ENCODE peak calls at places on chromosome 15, in seven cellular contexts. B is prostate gland, E is K562, C is stomach, M is transverse colon, K is GM23338, Y is HepG2. D is an unnamed sample.

GRCh38 chr15:77634266-77634962 is 1.7 kb upstream of the LINGO1 start:
- DNase-seq in B (peak; percentile 48), E (peak; percentile 80), C (peak; percentile 74), M (peak; percentile 83), K (peak; percentile 94), Y (peak; percentile 46), D (peak; percentile 20)

GRCh38 chr15:34699968-34700640 is 54.7 kb downstream of the GJD2 start:
- DNase-seq in B (no peak), E (no peak), C (no peak), M (no peak), K (no peak), Y (no peak), D (no peak)

GRCh38 chr15:60580650-60581415 is 101.9 kb upstream of the ICE2 start:
- DNase-seq in B (no peak), E (no peak), C (no peak), M (no peak), K (peak; percentile 29), Y (peak; percentile 72), D (no peak)

GRCh38 chr15:67361100-67361499 is 106.5 kb downstream of the IQCH start:
- DNase-seq in B (no peak), E (no peak), C (no peak), M (no peak), K (no peak), Y (no peak), D (no peak)

GRCh38 chr15:80584561-80584964 is 110.5 kb upstream of the ABHD17C start:
- DNase-seq in B (no peak), E (no peak), C (peak; percentile 31), M (no peak), K (no peak), Y (peak; percentile 27), D (no peak)

GRCh38 chr15:57198654-57199241 is 177.6 kb upstream of the CGNL1 start:
- DNase-seq in B (peak; percentile 25), E (no peak), C (no peak), M (peak; percentile 34), K (peak; percentile 93), Y (no peak), D (no peak)

GRCh38 chr15:33903661-33904060 is 64.6 kb upstream of the CHRM5 start:
- DNase-seq in B (no peak), E (no peak), C (no peak), M (no peak), K (no peak), Y (no peak), D (no peak)

GRCh38 chr15:42215854-42216829 is 8.0 kb upstream of the VPS39 start:
- DNase-seq in B (no peak), E (no peak), C (no peak), M (no peak), K (no peak), Y (no peak), D (no peak)

GRCh38 chr15:27091270-27091940 is 120.4 kb downstream of the GABRG3 start:
- DNase-seq in B (no peak), E (peak; percentile 33), C (no peak), M (no peak), K (no peak), Y (no peak), D (no peak)

GRCh38 chr15:77496710-77497107 is 76.0 kb downstream of the HMG20A start:
- DNase-seq in B (peak; percentile 67), E (peak; percentile 82), C (peak; percentile 80), M (peak; percentile 85), K (peak; percentile 92), Y (peak; percentile 68), D (peak; percentile 36)

GRCh38 chr15:66151809-66152208 is 101.7 kb downstream of the MEGF11 start:
- DNase-seq in B (no peak), E (no peak), C (peak; percentile 34), M (peak; percentile 18), K (peak; percentile 57), Y (no peak), D (no peak)

GRCh38 chr15:49864251-49864650 is 243.4 kb downstream of the DTWD1 start:
- DNase-seq in B (no peak), E (no peak), C (no peak), M (no peak), K (no peak), Y (no peak), D (no peak)

GRCh38 chr15:88400591-88400990 is 66.6 kb downstream of the MRPL46 start:
- DNase-seq in B (no peak), E (no peak), C (no peak), M (no peak), K (no peak), Y (no peak), D (no peak)

GRCh38 chr15:56739964-56740640 is 6.8 kb upstream of the ZNF280D start:
- DNase-seq in B (no peak), E (no peak), C (no peak), M (no peak), K (peak; percentile 83), Y (peak; percentile 11), D (no peak)

GRCh38 chr15:48498828-48499227 is 146.7 kb downstream of the FBN1 start:
- DNase-seq in B (no peak), E (no peak), C (no peak), M (no peak), K (no peak), Y (no peak), D (no peak)

GRCh38 chr15:97683816-97684215 is 276.7 kb upstream of the ARRDC4 start:
- DNase-seq in B (no peak), E (no peak), C (no peak), M (no peak), K (no peak), Y (no peak), D (no peak)

GRCh38 chr15:85622432-85622831 is 172.3 kb downstream of the KLHL25 start:
- DNase-seq in B (no peak), E (no peak), C (no peak), M (no peak), K (no peak), Y (no peak), D (no peak)

GRCh38 chr15:70095387-70096214 is 2.1 kb downstream of the TLE3 start:
- DNase-seq in B (peak; percentile 28), E (peak; percentile 57), C (peak; percentile 47), M (peak; percentile 43), K (peak; percentile 86), Y (no peak), D (no peak)

GRCh38 chr15:95498956-95499355 is 831.5 kb upstream of the NR2F2 start:
- DNase-seq in B (no peak), E (no peak), C (no peak), M (no peak), K (no peak), Y (no peak), D (no peak)

GRCh38 chr15:20294651-20295237 is 246.9 kb downstream of the GOLGA6L6 start:
- DNase-seq in B (no peak), E (peak; percentile 9), C (no peak), M (no peak), K (no peak), Y (no peak), D (no peak)

GRCh38 chr15:39497759-39498565 is 82.9 kb upstream of the THBS1 start:
- DNase-seq in B (no peak), E (no peak), C (no peak), M (no peak), K (no peak), Y (no peak), D (no peak)

GRCh38 chr15:91807122-91807521 is 46.4 kb upstream of the SLCO3A1 start:
- DNase-seq in B (no peak), E (no peak), C (no peak), M (no peak), K (no peak), Y (no peak), D (no peak)

GRCh38 chr15:71746719-71747118 is 63.6 kb upstream of the NR2E3 start:
- DNase-seq in B (peak; percentile 87), E (no peak), C (no peak), M (peak; percentile 46), K (peak; percentile 22), Y (peak; percentile 24), D (no peak)

GRCh38 chr15:89179966-89180875 is 41.2 kb downstream of the RLBP1 start:
- DNase-seq in B (no peak), E (no peak), C (no peak), M (no peak), K (no peak), Y (no peak), D (no peak)

GRCh38 chr15:88029696-88030095 is 226.8 kb downstream of the NTRK3 start:
- DNase-seq in B (no peak), E (no peak), C (no peak), M (no peak), K (no peak), Y (no peak), D (no peak)

GRCh38 chr15:78321041-78321570 is 19.0 kb upstream of the CRABP1 start:
- DNase-seq in B (no peak), E (no peak), C (no peak), M (no peak), K (peak; percentile 46), Y (no peak), D (no peak)

GRCh38 chr15:99421172-99421656 is 144.6 kb upstream of the MEF2A start:
- DNase-seq in B (no peak), E (no peak), C (peak; percentile 53), M (no peak), K (no peak), Y (peak; percentile 89), D (no peak)
- H3K4me3 ChIP-seq in B (no peak overlapping the region), E (no peak overlapping the region), C (no peak overlapping the region), M (no peak overlapping the region), K (no peak overlapping the region), Y (peak overlapping the region; percentile 45), D (no peak overlapping the region)

DNA sequence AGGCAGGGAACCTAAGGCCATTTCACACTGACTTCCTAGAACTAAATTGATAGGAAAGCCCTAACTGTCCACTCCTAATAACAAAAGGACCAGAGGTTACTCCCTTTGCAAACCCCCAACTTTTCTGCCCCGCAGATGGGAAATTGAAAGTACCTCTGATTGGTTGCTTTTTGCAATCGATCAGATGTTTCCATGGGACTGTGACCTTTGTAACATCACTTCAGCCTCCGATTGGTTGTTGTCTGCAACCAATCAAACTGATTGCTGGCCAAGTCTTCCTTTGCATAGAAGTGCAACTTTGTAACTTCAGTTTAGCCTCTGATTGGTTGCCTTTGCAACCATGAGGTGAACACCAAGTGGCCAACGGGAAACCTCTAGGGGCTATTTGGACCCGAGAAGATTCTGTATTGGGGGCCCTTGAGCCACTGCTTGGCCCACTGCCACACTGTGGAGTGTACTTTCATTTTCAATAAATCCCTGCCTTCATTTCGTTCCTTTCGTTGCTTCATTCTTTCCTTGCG is 11.3 kb upstream of the KNL1 start:
- DNase-seq in B (no peak), E (peak; percentile 32), C (no peak), M (no peak), K (peak; percentile 77), Y (peak; percentile 99), D (no peak)
- TF ChIP-seq POLR2AphosphoS5 in B (no peak), E (no peak), C (no peak), M (no peak), K (no peak), Y (peak; percentile 80), D (no peak)

GRCh38 chr15:58228708-58229107 is 90.5 kb downstream of the AQP9 start:
- DNase-seq in B (no peak), E (no peak), C (no peak), M (no peak), K (peak; percentile 21), Y (no peak), D (no peak)
- H3K4me1 ChIP-seq in B (peaks cover 8% of the 10 kb centered on the region), E (no peaks in the 10 kb centered on the region), C (peaks cover 6% of the 10 kb centered on the region), M (peaks cover 8% of the 10 kb centered on the region), K (peaks cover 26% of the 10 kb centered on the region), Y (peaks cover 18% of the 10 kb centered on the region), D (peaks cover 3% of the 10 kb centered on the region)

DNA sequence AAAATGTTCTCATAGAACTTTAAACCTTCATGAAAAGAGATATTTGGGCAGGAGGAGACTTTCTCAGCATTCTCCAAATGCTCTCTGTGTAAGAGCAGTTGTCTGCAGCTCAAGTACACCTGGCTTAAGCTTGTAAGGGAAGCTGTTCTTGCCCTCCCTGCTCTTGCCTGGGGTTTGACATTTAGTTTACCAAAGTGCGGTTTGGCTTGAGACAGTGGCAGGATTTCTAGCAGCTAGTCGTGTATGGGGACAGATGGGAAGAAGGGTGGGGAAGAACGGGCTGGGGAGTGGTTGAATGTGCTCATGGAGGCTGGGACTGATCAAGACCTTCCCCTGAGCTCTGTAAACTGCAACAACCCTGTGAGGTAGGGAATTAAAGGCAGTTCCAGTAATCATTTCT is 39.8 kb downstream of the SQOR start:
- DNase-seq in B (no peak), E (no peak), C (no peak), M (no peak), K (no peak), Y (no peak), D (no peak)
- H3K4me3 ChIP-seq in B (no peak overlapping the region), E (no peak overlapping the region), C (no peak overlapping the region), M (no peak overlapping the region), K (no peak overlapping the region), Y (no peak overlapping the region), D (no peak overlapping the region)

D was measured in Panc1.